ENCODE peak calls at places on chromosomes 5 and 9, in nine cellular contexts. C is stimulated activated CD4-positive, alpha-beta T cell treated with anti-CD3 and anti-CD28 coated beads, Interleukin-2, amount 100 ng/mL, for 24 hours; E is glutamatergic neuron; P is ELR; F is ovary; U is RPMI8226; D is dorsolateral prefrontal cortex; W is non-pigmented ciliary epithelial cell; Q is retinal pigment epithelial cell. B is an unnamed sample.

GRCh38 chr5:124706729-124707361 is 39.6 kb downstream of the ZNF608 start:
- DNase-seq in F (peak; percentile 44), Q (no peak), C (no peak), U (no peak), D (no peak), P (no peak), W (no peak), E (peak; percentile 57), B (no peak)

GRCh38 chr5:77630246-77631165 is 8.0 kb downstream of the OTP start:
- DNase-seq in U (peak; percentile 73), W (no peak), F (no peak), D (no peak), C (peak; percentile 71), P (peak; percentile 40), Q (no peak), E (peak; percentile 77), B (peak; percentile 61)

GRCh38 chr5:14142202-14142855 is 813 bp upstream of the TRIO start:
- DNase-seq in P (no peak), C (peak; percentile 1), D (no peak), E (no peak), F (no peak), U (no peak), W (no peak), Q (no peak), B (no peak)

GRCh38 chr5:78062645-78063044 is 231.9 kb downstream of the AP3B1 start:
- DNase-seq in E (no peak), C (no peak), F (no peak), Q (no peak), U (no peak), P (no peak), W (no peak), D (no peak), B (no peak)

GRCh38 chr9:126439402-126439765 is 112.8 kb downstream of the MVB12B start:
- DNase-seq in U (no peak), F (no peak), E (no peak), D (no peak), Q (peak; percentile 26), W (peak; percentile 55), P (peak; percentile 85), C (no peak), B (peak; percentile 80)

GRCh38 chr5:43274435-43275114 is 38.6 kb downstream of the HMGCS1 start:
- DNase-seq in E (no peak), P (no peak), C (no peak), F (no peak), Q (no peak), W (no peak), D (no peak), U (no peak), B (no peak)

GRCh38 chr5:82584631-82585030 is 306.5 kb upstream of the RPS23 start:
- DNase-seq in U (no peak), P (no peak), E (no peak), D (peak; percentile 31), Q (no peak), F (no peak), W (no peak), C (no peak), B (no peak)

GRCh38 chr9:117494401-117495130 is 79.7 kb upstream of the ASTN2 start:
- DNase-seq in P (no peak), D (no peak), Q (no peak), C (no peak), U (no peak), F (no peak), E (no peak), W (no peak), B (no peak)

GRCh38 chr5:1834721-1835425 is 33.7 kb downstream of the NDUFS6 start:
- DNase-seq in U (no peak), F (no peak), E (no peak), Q (no peak), W (no peak), P (no peak), C (no peak), D (no peak), B (no peak)

GRCh38 chr9:89810434-89810833 is 205.6 kb downstream of the GADD45G start:
- DNase-seq in Q (no peak), F (no peak), E (no peak), D (no peak), P (no peak), U (no peak), W (peak; percentile 24), C (no peak), B (peak; percentile 35)

GRCh38 chr9:79140751-79141150 is 431.0 kb upstream of the TLE4 start:
- DNase-seq in E (no peak), U (no peak), P (no peak), W (no peak), C (no peak), F (no peak), Q (no peak), D (no peak), B (no peak)

GRCh38 chr5:102591650-102592049 is 92.8 kb upstream of the SLCO6A1 start:
- DNase-seq in F (no peak), W (no peak), C (peak; percentile 2), Q (no peak), E (no peak), P (no peak), U (no peak), D (no peak), B (no peak)

GRCh38 chr9:121661328-121661727 is 9.9 kb downstream of the DAB2IP start:
- DNase-seq in P (no peak), W (no peak), Q (no peak), F (no peak), U (no peak), C (no peak), D (no peak), E (no peak), B (no peak)

GRCh38 chr5:151534345-151534744 is 56.8 kb downstream of the FAT2 start:
- DNase-seq in E (no peak), D (no peak), F (no peak), C (no peak), W (no peak), Q (no peak), P (no peak), U (no peak), B (peak; percentile 17)

GRCh38 chr5:60842859-60843692 is 993 bp downstream of the ELOVL7 start:
- DNase-seq in F (no peak), U (peak; percentile 31), Q (no peak), C (peak; percentile 10), E (no peak), P (peak; percentile 30), W (no peak), D (no peak), B (peak; percentile 41)

GRCh38 chr5:138504799-138505198 is 38.2 kb downstream of the ETF1 start:
- DNase-seq in D (no peak), E (no peak), W (no peak), F (no peak), Q (peak; percentile 38), C (no peak), U (no peak), P (no peak), B (peak; percentile 26)

GRCh38 chr5:89613222-89613956 is 730.4 kb upstream of the MEF2C start:
- DNase-seq in P (no peak), W (no peak), C (no peak), F (no peak), E (no peak), Q (no peak), D (no peak), U (no peak), B (peak; percentile 18)

GRCh38 chr5:12883395-12883794 is 979.1 kb upstream of the CTNND2 start:
- DNase-seq in D (no peak), P (peak; percentile 16), C (no peak), Q (no peak), F (no peak), E (peak; percentile 25), W (no peak), U (no peak), B (no peak)

GRCh38 chr9:124975131-124975530 is 34.2 kb upstream of the GOLGA1 start:
- DNase-seq in W (no peak), D (no peak), F (no peak), E (no peak), Q (no peak), P (peak; percentile 9), U (no peak), C (no peak), B (no peak)

GRCh38 chr9:22147818-22148573 is 138.9 kb upstream of the CDKN2B start:
- DNase-seq in Q (peak; percentile 83), F (no peak), E (no peak), C (no peak), P (peak; percentile 90), D (no peak), U (no peak), W (peak; percentile 99), B (peak; percentile 97)

GRCh38 chr9:105921057-105921721 is 226.8 kb downstream of the TMEM38B start:
- DNase-seq in C (no peak), F (no peak), U (no peak), P (no peak), E (no peak), W (no peak), D (no peak), Q (no peak), B (no peak)

GRCh38 chr5:68883441-68883840 is 210.4 kb upstream of the SLC30A5 start:
- DNase-seq in Q (no peak), F (no peak), U (no peak), P (no peak), W (no peak), C (no peak), E (no peak), D (no peak), B (no peak)

GRCh38 chr5:134460551-134460950 is 48.9 kb upstream of the CDKN2AIPNL start:
- DNase-seq in D (no peak), U (no peak), E (no peak), Q (no peak), F (no peak), P (no peak), W (no peak), C (no peak), B (peak; percentile 33)

GRCh38 chr9:2299156-2299842 is 284.2 kb downstream of the SMARCA2 start:
- DNase-seq in P (no peak), C (no peak), U (no peak), D (no peak), E (no peak), F (no peak), Q (no peak), W (no peak), B (no peak)

B was measured in M059J.